ENCODE peak calls at places on chromosomes 4 and X, in ten cellular contexts. O is left cardiac atrium; M is GM13977; Q is neural crest cell; J is activated effector memory CD4-positive, alpha-beta T cell treated with anti-CD3 and anti-CD28 coated beads, Interleukin-2, amount 50 U/mL, for 16 hours; V is NCI-H2029; C is stimulated activated naive CD8-positive, alpha-beta T cell treated with anti-CD3 and anti-CD28 coated beads, Interleukin-15, Interleukin-2, amounts not matched to agents 100 U/mL and 50 U/mL, for 24 hours; Y is kidney glomerular epithelial cell; E is cerebellar cortex; K is activated naive CD4-positive, alpha-beta T cell treated with Interleukin-2 at 50 U/mL for 16 hours. A is an unnamed sample.

GRCh38 chrX:128800138-128800537 is 723.2 kb downstream of the SMARCA1 start:
- DNase-seq in O (no peak), M (no peak), Q (no peak), J (no peak), V (no peak), C (no peak), Y (no peak), E (no peak), K (no peak), A (no peak)

GRCh38 chr4:169677150-169677732 is 56.9 kb downstream of the CLCN3 start:
- DNase-seq in O (no peak), M (no peak), Q (no peak), J (no peak), V (peak; percentile 3), C (no peak), Y (no peak), E (no peak), K (no peak), A (no peak)

GRCh38 chr4:48315728-48316630 is 25.4 kb upstream of the SLAIN2 start:
- DNase-seq in O (no peak), M (peak; percentile 65), Q (peak; percentile 2), J (no peak), V (peak; percentile 21), C (no peak), Y (peak; percentile 35), E (peak; percentile 48), K (peak; percentile 4), A (peak; percentile 66)

GRCh38 chr4:151014521-151015457 is at the start of gene LRBA:
- DNase-seq in O (peak; percentile 76), M (peak; percentile 79), Q (peak; percentile 52), J (peak; percentile 94), V (peak; percentile 83), C (peak; percentile 84), Y (peak; percentile 66), E (peak; percentile 88), K (peak; percentile 86), A (peak; percentile 81)

GRCh38 chr4:135508006-135508714 is 1306.6 kb upstream of the PABPC4L start:
- DNase-seq in O (no peak), M (no peak), Q (no peak), J (no peak), V (no peak), C (no peak), Y (no peak), E (no peak), K (no peak), A (peak; percentile 88)

GRCh38 chrX:119698835-119699234 is 5.9 kb upstream of the SEPTIN6 start:
- DNase-seq in O (no peak), M (peak; percentile 53), Q (peak; percentile 8), J (no peak), V (no peak), C (no peak), Y (peak; percentile 13), E (peak; percentile 63), K (no peak), A (peak; percentile 47)

GRCh38 chr4:24226018-24226417 is 336.2 kb upstream of the PPARGC1A start:
- DNase-seq in O (no peak), M (no peak), Q (no peak), J (no peak), V (no peak), C (no peak), Y (no peak), E (no peak), K (no peak), A (no peak)

GRCh38 chrX:63283331-63283730 is 67.8 kb downstream of the SPIN4 start:
- DNase-seq in O (no peak), M (no peak), Q (no peak), J (no peak), V (no peak), C (no peak), Y (no peak), E (no peak), K (no peak), A (no peak)